ENCODE peak calls at places on chromosomes 16 and 17, in eight cellular contexts. N is effector memory CD8-positive, alpha-beta T cell; C is psoas muscle; J is CD8-positive, alpha-beta memory T cell; E is left lung; Z is lower lobe of right lung; G is mucosa of gallbladder; T is stimulated activated naive B cell treated with anti-CD40 and anti-IgM and Interleukin-4, amounts not matched to agents 10 μg/mL and 1 μg/mL and 100 μg/mL, for 72 hours. I is an unnamed sample.

GRCh38 chr16:83933885-83934683 is 19.0 kb upstream of the OSGIN1 start:
- DNase-seq in N (no peak), C (no peak), J (no peak), E (peak), Z (no peak), G (no peak), T (no peak), I (no peak)

GRCh38 chr16:17273142-17273561 is 197.6 kb downstream of the XYLT1 start:
- DNase-seq in N (no peak), C (no peak), J (no peak), E (no peak), Z (no peak), G (no peak), T (no peak), I (no peak)

GRCh38 chr17:75514299-75515228 is 773 bp downstream of the CASKIN2 start:
- DNase-seq in N (no peak), C (no peak), J (no peak), E (peak), Z (peak), G (no peak), T (no peak), I (no peak)

GRCh38 chr16:79185681-79186080 is 414.9 kb downstream of the MAF start:
- DNase-seq in N (no peak), C (no peak), J (no peak), E (no peak), Z (no peak), G (no peak), T (no peak), I (no peak)

GRCh38 chr16:28205974-28206373 is 5.8 kb downstream of the XPO6 start:
- DNase-seq in N (no peak), C (no peak), J (no peak), E (no peak), Z (no peak), G (no peak), T (no peak), I (no peak)

GRCh38 chr16:29790949-29791844 is 646 bp downstream of the KIF22 start:
- DNase-seq in N (no peak), C (no peak), J (no peak), E (no peak), Z (no peak), G (no peak), T (no peak), I (no peak)

GRCh38 chr17:6496116-6496481 is 51.8 kb downstream of the PIMREG start:
- DNase-seq in N (no peak), C (no peak), J (no peak), E (no peak), Z (peak), G (no peak), T (no peak), I (no peak)

GRCh38 chr17:2484876-2485275 is 26.8 kb downstream of the METTL16 start:
- DNase-seq in N (no peak), C (no peak), J (no peak), E (no peak), Z (no peak), G (no peak), T (no peak), I (no peak)

GRCh38 chr17:30290696-30291570 is 811 bp downstream of the BLMH start:
- DNase-seq in N (peak), C (peak), J (no peak), E (peak), Z (peak), G (no peak), T (peak), I (peak)

GRCh38 chr16:9412362-9413311 is 321.2 kb downstream of the HAPSTR1 start:
- DNase-seq in N (no peak), C (no peak), J (no peak), E (no peak), Z (no peak), G (no peak), T (no peak), I (no peak)

GRCh38 chr17:409848-410673 is 57.5 kb upstream of the RPH3AL start:
- DNase-seq in N (peak), C (peak), J (peak), E (peak), Z (peak), G (peak), T (peak), I (peak)

GRCh38 chr16:2170587-2171435 is 15.2 kb downstream of the TRAF7 start:
- DNase-seq in N (no peak), C (no peak), J (no peak), E (no peak), Z (no peak), G (no peak), T (no peak), I (no peak)

GRCh38 chr17:43176119-43176570 is 5.1 kb downstream of the NBR1 start:
- DNase-seq in N (no peak), C (no peak), J (no peak), E (no peak), Z (no peak), G (peak), T (no peak), I (no peak)

GRCh38 chr16:4933433-4933832 is 3.5 kb downstream of the PPL start:
- DNase-seq in N (no peak), C (no peak), J (no peak), E (no peak), Z (no peak), G (no peak), T (no peak), I (no peak)

GRCh38 chr17:42409467-42410351 is 13.3 kb downstream of the CAVIN1 start:
- DNase-seq in N (no peak), C (peak), J (no peak), E (no peak), Z (peak), G (peak), T (no peak), I (no peak)

GRCh38 chr17:9557356-9557755 is 18.3 kb downstream of the STX8 start:
- DNase-seq in N (no peak), C (no peak), J (no peak), E (no peak), Z (no peak), G (no peak), T (no peak), I (no peak)

GRCh38 chr17:50174444-50174843 is 8.6 kb downstream of the SGCA start:
- DNase-seq in N (no peak), C (peak), J (no peak), E (peak), Z (no peak), G (no peak), T (no peak), I (no peak)

GRCh38 chr16:69166221-69166833 is 20.6 kb upstream of the SNTB2 start:
- DNase-seq in N (no peak), C (no peak), J (peak), E (no peak), Z (no peak), G (no peak), T (no peak), I (no peak)

GRCh38 chr17:17994271-17994670 is 21.6 kb downstream of the DRC3 start:
- DNase-seq in N (no peak), C (peak), J (no peak), E (no peak), Z (no peak), G (no peak), T (no peak), I (no peak)

GRCh38 chr17:29590261-29590978 is 972 bp upstream of the GIT1 start:
- DNase-seq in N (no peak), C (peak), J (no peak), E (no peak), Z (peak), G (no peak), T (no peak), I (no peak)

GRCh38 chr16:88685156-88686061 is 898 bp downstream of the SNAI3 start:
- DNase-seq in N (peak), C (no peak), J (peak), E (peak), Z (peak), G (no peak), T (no peak), I (peak)

GRCh38 chr16:51326131-51326856 is 175.2 kb upstream of the SALL1 start:
- DNase-seq in N (no peak), C (no peak), J (no peak), E (no peak), Z (no peak), G (no peak), T (no peak), I (no peak)

GRCh38 chr16:28009586-28010373 is 53.7 kb downstream of the GSG1L start:
- DNase-seq in N (no peak), C (no peak), J (no peak), E (no peak), Z (no peak), G (no peak), T (no peak), I (no peak)

GRCh38 chr16:24427840-24428239 is 111.5 kb upstream of the RBBP6 start:
- DNase-seq in N (no peak), C (no peak), J (no peak), E (no peak), Z (no peak), G (no peak), T (no peak), I (no peak)

GRCh38 chr17:77178586-77178985 is 37.8 kb downstream of the SEC14L1 start:
- DNase-seq in N (no peak), C (no peak), J (no peak), E (no peak), Z (no peak), G (no peak), T (no peak), I (no peak)

GRCh38 chr16:88713568-88714419 is 7.5 kb downstream of the CTU2 start:
- DNase-seq in N (no peak), C (no peak), J (no peak), E (no peak), Z (no peak), G (no peak), T (no peak), I (no peak)

GRCh38 chr16:84914273-84914672 is 94.5 kb downstream of the CRISPLD2 start:
- DNase-seq in N (no peak), C (no peak), J (no peak), E (no peak), Z (no peak), G (no peak), T (no peak), I (no peak)

I was measured in T-helper 9 cell.